ENCODE peak calls at places on chromosomes 4 and X, in five cellular contexts. B is adrenal gland, K is HepG2, X is body of pancreas, H is upper lobe of left lung. Q is an unnamed sample.

GRCh38 chr4:32789026-32789608 is 2068.9 kb downstream of the PCDH7 start:
- DNase-seq in K (no peak), H (no peak), X (no peak), B (no peak), Q (no peak)

GRCh38 chrX:45449982-45450381 is 249.3 kb upstream of the DIPK2B start:
- DNase-seq in X (no peak), K (no peak), B (no peak), H (no peak), Q (no peak)

GRCh38 chrX:113548308-113549015 is 707.8 kb upstream of the AMOT start:
- DNase-seq in X (no peak), B (no peak), K (no peak), H (no peak), Q (no peak)

GRCh38 chr4:115028682-115029385 is 84.6 kb downstream of the NDST4 start:
- DNase-seq in X (no peak), K (no peak), H (no peak), B (no peak), Q (no peak)

GRCh38 chr4:107138433-107138832 is 102.3 kb upstream of the DKK2 start:
- DNase-seq in H (no peak), X (no peak), B (no peak), K (no peak), Q (no peak)

GRCh38 chr4:147311956-147312355 is 168.9 kb upstream of the EDNRA start:
- DNase-seq in K (no peak), B (no peak), X (no peak), H (no peak), Q (no peak)

GRCh38 chr4:41656572-41657301 is 91.8 kb downstream of the PHOX2B start:
- DNase-seq in X (no peak), B (no peak), K (no peak), H (no peak), Q (no peak)

GRCh38 chrX:72054776-72055495 is 76.8 kb downstream of the RTL5 start:
- DNase-seq in H (no peak), B (no peak), X (no peak), K (no peak), Q (no peak)

GRCh38 chr4:34464196-34464595 is 1780.1 kb downstream of the ARAP2 start:
- DNase-seq in X (no peak), B (no peak), K (peak; percentile 3), H (no peak), Q (no peak)

GRCh38 chrX:47515941-47516649 is 33.1 kb upstream of the ZNF41 start:
- DNase-seq in X (no peak), H (no peak), K (no peak), B (no peak), Q (no peak)

GRCh38 chr4:169604131-169604900 is 8.1 kb downstream of the NEK1 start:
- DNase-seq in H (no peak), K (no peak), X (no peak), B (no peak), Q (no peak)

GRCh38 chr4:7782783-7783182 is 156.9 kb downstream of the AFAP1 start:
- DNase-seq in K (no peak), B (no peak), X (no peak), H (no peak), Q (no peak)

GRCh38 chrX:437636-438390 is 51.1 kb upstream of the PPP2R3B start:
- DNase-seq in B (no peak), X (no peak), K (no peak), H (no peak), Q (no peak)

GRCh38 chrX:45788315-45788714 is 587.6 kb upstream of the DIPK2B start:
- DNase-seq in H (no peak), B (no peak), X (no peak), K (no peak), Q (no peak)

GRCh38 chr4:125085-125820 is 952 bp downstream of the ZNF718 start:
- DNase-seq in B (peak; percentile 54), K (no peak), H (peak; percentile 73), X (peak; percentile 46), Q (no peak)

GRCh38 chr4:30802622-30803323 is 82.6 kb downstream of the PCDH7 start:
- DNase-seq in X (no peak), H (no peak), K (no peak), B (no peak), Q (no peak)

GRCh38 chr4:116197317-116197809 is 888.0 kb downstream of the TRAM1L1 start:
- DNase-seq in X (no peak), H (no peak), K (no peak), B (no peak), Q (no peak)

GRCh38 chr4:145278341-145279121 is 98.1 kb upstream of the OTUD4 start:
- DNase-seq in B (no peak), X (no peak), K (no peak), H (no peak), Q (no peak)

GRCh38 chrX:102745513-102746133 is 25.1 kb downstream of the GPRASP3 start:
- DNase-seq in K (no peak), B (no peak), X (no peak), H (no peak), Q (no peak)

GRCh38 chr4:13322681-13323101 is 161.4 kb downstream of the RAB28 start:
- DNase-seq in H (no peak), X (no peak), B (no peak), K (no peak), Q (no peak)

GRCh38 chrX:31039327-31039711 is 32.5 kb downstream of the FTHL17 start:
- DNase-seq in X (no peak), K (no peak), B (no peak), H (no peak), Q (no peak)

GRCh38 chrX:70434352-70434866 is 10.2 kb upstream of the DLG3 start:
- DNase-seq in K (peak; percentile 73), B (peak; percentile 90), X (peak; percentile 82), H (peak; percentile 88), Q (peak; percentile 74)
- TF ChIP-seq POLR2A in K (no peak), B (no peak), X (peak; percentile 36), H (no peak), Q (no peak)

GRCh38 chr4:6032249-6033244 is 14.3 kb upstream of the C4orf50 start:
- DNase-seq in X (no peak), B (no peak), H (no peak), K (no peak), Q (no peak)
- TF ChIP-seq POLR2A in X (no peak), B (no peak), H (no peak), K (no peak), Q (no peak)

DNA sequence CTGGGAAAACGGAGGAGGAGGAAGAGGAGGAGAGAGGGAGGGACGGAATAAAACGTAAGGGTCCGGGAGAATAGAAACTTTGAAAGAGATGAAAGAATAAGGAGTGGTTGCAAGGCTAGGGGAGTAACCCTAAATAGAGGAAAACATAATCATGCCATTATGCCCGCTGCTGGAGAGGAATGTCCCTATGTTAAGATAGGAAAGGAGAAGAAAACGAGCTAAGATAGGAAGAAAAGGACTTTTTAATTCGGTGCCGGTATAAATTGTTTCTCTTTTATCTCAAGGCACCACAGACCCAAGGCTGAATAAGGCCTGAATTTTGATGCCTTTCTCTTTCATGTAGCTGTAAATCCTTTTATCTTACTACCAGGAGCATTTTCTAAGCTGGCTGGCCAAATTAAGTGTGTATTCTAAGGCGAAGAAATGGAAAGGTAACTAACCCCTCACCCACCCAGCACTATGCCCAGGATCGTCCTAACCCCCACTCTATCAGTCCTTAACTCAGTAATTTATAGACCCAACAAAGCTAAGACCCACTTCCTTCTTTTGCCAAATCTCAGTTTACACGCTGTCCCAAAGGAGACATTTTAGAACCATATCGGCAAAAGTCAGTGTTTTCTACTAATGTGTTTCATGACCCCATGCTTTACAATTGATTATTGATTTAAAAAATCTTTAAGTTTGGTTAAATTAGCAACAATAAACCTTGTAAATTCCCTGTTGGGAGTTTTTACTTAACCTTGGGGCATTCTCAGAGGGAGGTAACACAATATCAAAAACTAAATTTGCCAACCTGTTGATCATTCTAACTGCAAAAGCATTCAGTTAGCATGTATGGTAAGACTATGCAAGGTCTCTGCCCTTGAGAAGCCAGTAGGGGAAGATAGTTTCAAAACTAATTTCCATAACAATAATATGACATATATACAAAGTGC is 1.1 kb upstream of the CUL4B start:
- DNase-seq in H (no peak), K (no peak), B (no peak), X (no peak), Q (no peak)
- TF ChIP-seq POLR2A in H (no peak), K (no peak), B (no peak), X (peak; percentile 36), Q (no peak)

DNA sequence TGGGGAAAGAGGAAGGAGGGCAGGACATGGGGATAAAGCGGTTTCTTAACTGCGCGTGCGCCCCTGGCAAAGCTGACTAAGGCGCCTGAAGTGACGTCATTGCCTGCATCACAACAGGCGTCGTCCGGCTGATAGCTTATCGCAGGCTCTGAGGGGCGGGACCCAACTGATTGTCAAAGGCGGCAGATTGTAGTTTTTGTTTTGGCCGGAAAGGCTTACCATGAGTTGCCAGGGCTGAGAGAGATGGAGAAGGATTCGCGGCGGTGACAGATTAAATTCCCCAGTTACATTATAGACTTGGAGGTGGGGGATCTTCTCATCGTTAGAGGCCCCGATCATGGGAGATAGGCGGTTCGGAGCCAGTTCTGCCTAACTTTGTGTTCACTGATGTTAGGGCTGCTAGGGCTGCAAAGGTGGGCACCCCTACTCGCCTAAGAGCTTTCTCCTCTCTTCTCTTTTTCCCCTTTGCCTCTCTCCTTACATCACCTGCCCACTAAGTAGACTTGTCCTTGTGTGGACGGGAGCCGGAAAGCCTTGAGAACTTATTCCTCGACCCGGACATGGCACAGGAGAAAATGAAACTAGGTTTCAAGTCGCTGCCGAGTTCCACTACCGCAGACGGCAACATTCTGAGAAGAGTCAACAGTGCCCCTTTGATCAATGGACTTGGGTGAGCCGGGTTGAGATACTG is 148.9 kb upstream of the PLAC1 start:
- DNase-seq in H (peak; percentile 95), X (peak; percentile 84), K (peak; percentile 80), B (peak; percentile 94), Q (peak; percentile 85)
- TF ChIP-seq POLR2A in H (peak; percentile 57), X (peak; percentile 59), K (peak; percentile 31), B (no peak), Q (no peak)

GRCh38 chr4:122152699-122153328 is 683 bp downstream of the BLTP1 start:
- DNase-seq in K (peak; percentile 9), X (peak; percentile 36), H (peak; percentile 57), B (peak; percentile 50), Q (peak; percentile 90)
- TF ChIP-seq POLR2A in K (no peak), X (no peak), H (no peak), B (no peak), Q (no peak)

GRCh38 chr4:84808332-84808731 is 158.2 kb downstream of the WDFY3 start:
- DNase-seq in H (no peak), X (no peak), B (no peak), K (no peak), Q (no peak)

GRCh38 chr4:84809946-84810345 is 156.5 kb downstream of the WDFY3 start:
- DNase-seq in X (no peak), K (no peak), H (no peak), B (no peak), Q (no peak)

GRCh38 chr4:84814100-84814750 is 152.3 kb downstream of the WDFY3 start:
- DNase-seq in X (no peak), H (peak; percentile 50), K (peak; percentile 45), B (peak; percentile 79), Q (peak; percentile 47)
- TF ChIP-seq POLR2A in X (no peak), H (no peak), K (no peak), B (no peak), Q (no peak)

GRCh38 chrX:53683556-53684414 is 2.7 kb downstream of the HUWE1 start:
- DNase-seq in H (peak; percentile 93), K (peak; percentile 97), X (peak; percentile 92), B (peak; percentile 94), Q (peak; percentile 97)

GRCh38 chrX:53688300-53688699 is 1.8 kb upstream of the HUWE1 start:
- DNase-seq in B (no peak), X (no peak), H (no peak), K (no peak), Q (no peak)

GRCh38 chrX:53685711-53686110 is 808 bp downstream of the HUWE1 start:
- DNase-seq in K (no peak), X (no peak), B (no peak), H (no peak), Q (no peak)

GRCh38 chrX:53684415-53685192 is 1.9 kb downstream of the HUWE1 start:
- DNase-seq in K (no peak), B (no peak), H (no peak), X (no peak), Q (no peak)

GRCh38 chrX:53686151-53686885 is at the start of gene HUWE1:
- DNase-seq in X (peak; percentile 78), B (peak; percentile 80), H (peak; percentile 78), K (peak; percentile 52), Q (peak; percentile 64)
- TF ChIP-seq POLR2A in X (peak; percentile 62), B (peak; percentile 36), H (peak; percentile 44), K (peak; percentile 82), Q (no peak)

Q was measured in lower leg skin.